ENCODE peak calls at places on chromosomes 4 and X, in five cellular contexts. E, M, Y, L and F are unnamed samples.

GRCh38 chr4:98377626-98378025 is 116.4 kb downstream of the RAP1GDS1 start:
- DNase-seq in E (no peak), M (no peak), Y (no peak), L (no peak), F (no peak)

GRCh38 chrX:24410514-24411189 is 50.2 kb downstream of the SUPT20HL1 start:
- DNase-seq in E (no peak), M (no peak), Y (no peak), L (no peak), F (no peak)

GRCh38 chr4:59973496-59973895 is 1226.6 kb upstream of the ADGRL3 start:
- DNase-seq in E (no peak), M (no peak), Y (no peak), L (no peak), F (no peak)

GRCh38 chr4:125837493-125838238 is 522.9 kb downstream of the FAT4 start:
- DNase-seq in E (no peak), M (no peak), Y (no peak), L (no peak), F (no peak)

GRCh38 chrX:47619486-47620302 is at the start of gene SYN1:
- DNase-seq in E (peak; percentile 44), M (peak; percentile 57), Y (peak; percentile 79), L (peak; percentile 82), F (peak; percentile 69)

GRCh38 chrX:17442898-17443297 is 67.9 kb downstream of the NHS start:
- DNase-seq in E (no peak), M (no peak), Y (no peak), L (no peak), F (no peak)

GRCh38 chr4:40718571-40718970 is 31.2 kb upstream of the NSUN7 start:
- DNase-seq in E (no peak), M (no peak), Y (peak; percentile 39), L (peak; percentile 27), F (no peak)

GRCh38 chrX:53681661-53682060 is 4.9 kb downstream of the HUWE1 start:
- DNase-seq in E (no peak), M (no peak), Y (no peak), L (no peak), F (no peak)

GRCh38 chr4:78020677-78021076 is 36.4 kb upstream of the FRAS1 start:
- DNase-seq in E (no peak), M (no peak), Y (no peak), L (peak; percentile 44), F (no peak)

GRCh38 chrX:46626566-46626965 is 53.0 kb downstream of the CHST7 start:
- DNase-seq in E (no peak), M (no peak), Y (no peak), L (no peak), F (no peak)

GRCh38 chr4:40475609-40476008 is 140.5 kb downstream of the CHRNA9 start:
- DNase-seq in E (no peak), M (no peak), Y (no peak), L (peak; percentile 18), F (no peak)

GRCh38 chr4:76485450-76485849 is 50.4 kb downstream of the SHROOM3 start:
- DNase-seq in E (no peak), M (no peak), Y (peak; percentile 45), L (peak; percentile 63), F (no peak)

GRCh38 chrX:20019672-20020365 is 29.0 kb upstream of the BCLAF3 start:
- DNase-seq in E (no peak), M (no peak), Y (no peak), L (peak; percentile 51), F (no peak)

GRCh38 chr4:13309751-13310150 is 174.4 kb downstream of the RAB28 start:
- DNase-seq in E (no peak), M (no peak), Y (no peak), L (no peak), F (no peak)

GRCh38 chrX:36908801-36909403 is 99.3 kb upstream of the FAM47C start:
- DNase-seq in E (no peak), M (no peak), Y (no peak), L (peak; percentile 18), F (no peak)

GRCh38 chr4:107888237-107888636 is 43.1 kb upstream of the CYP2U1 start:
- DNase-seq in E (no peak), M (no peak), Y (no peak), L (peak; percentile 42), F (no peak)

GRCh38 chr4:168694669-168695068 is 197.8 kb downstream of the PALLD start:
- DNase-seq in E (no peak), M (no peak), Y (no peak), L (peak; percentile 8), F (no peak)

GRCh38 chr4:138804705-138805104 is 210.9 kb upstream of the NOCT start:
- DNase-seq in E (no peak), M (no peak), Y (no peak), L (peak; percentile 19), F (no peak)

GRCh38 chr4:16627999-16628398 is 270.4 kb downstream of the LDB2 start:
- DNase-seq in E (no peak), M (no peak), Y (no peak), L (peak; percentile 62), F (no peak)

GRCh38 chr4:76620723-76621463 is 185.9 kb downstream of the SHROOM3 start:
- DNase-seq in E (no peak), M (no peak), Y (no peak), L (no peak), F (no peak)

GRCh38 chr4:183962413-183962812 is 57.3 kb downstream of the STOX2 start:
- DNase-seq in E (no peak), M (no peak), Y (no peak), L (no peak), F (no peak)

GRCh38 chr4:780730-781492 is 45.0 kb downstream of the CPLX1 start:
- DNase-seq in E (no peak), M (no peak), Y (no peak), L (no peak), F (no peak)

GRCh38 chr4:182924497-182924896 is 7.3 kb upstream of the DCTD start:
- DNase-seq in E (no peak), M (no peak), Y (no peak), L (no peak), F (no peak)

GRCh38 chr4:67779631-67780030 is 25.4 kb upstream of the GNRHR start:
- DNase-seq in E (no peak), M (no peak), Y (no peak), L (no peak), F (no peak)

GRCh38 chr4:124279741-124280140 is 432.8 kb downstream of the ANKRD50 start:
- DNase-seq in E (no peak), M (no peak), Y (no peak), L (peak; percentile 69), F (no peak)

GRCh38 chrX:64394059-64394873 is 986 bp downstream of the MTMR8 start:
- DNase-seq in E (no peak), M (no peak), Y (peak; percentile 26), L (peak; percentile 16), F (no peak)

GRCh38 chrX:47958943-47959342 is 44.8 kb downstream of the ZNF182 start:
- DNase-seq in E (no peak), M (no peak), Y (peak; percentile 36), L (peak; percentile 78), F (no peak)

GRCh38 chr4:139986621-139987510 is 167.1 kb downstream of the MAML3 start:
- DNase-seq in E (no peak), M (no peak), Y (no peak), L (no peak), F (no peak)

GRCh38 chr4:55256787-55257186 is 89.3 kb upstream of the SRD5A3 start:
- DNase-seq in E (no peak), M (no peak), Y (no peak), L (peak; percentile 96), F (no peak)

GRCh38 chr4:85740431-85740861 is 265.5 kb downstream of the ARHGAP24 start:
- DNase-seq in E (no peak), M (no peak), Y (no peak), L (no peak), F (no peak)

GRCh38 chrX:123190096-123190495 is 6.0 kb downstream of the GRIA3 start:
- DNase-seq in E (no peak), M (no peak), Y (no peak), L (no peak), F (no peak)

GRCh38 chrX:120464409-120464808 is 4.7 kb downstream of the LAMP2 start:
- DNase-seq in E (no peak), M (no peak), Y (no peak), L (no peak), F (no peak)

GRCh38 chrX:120468825-120469525 is at the start of gene LAMP2:
- DNase-seq in E (peak; percentile 86), M (peak; percentile 91), Y (peak; percentile 91), L (peak; percentile 94), F (peak; percentile 75)

GRCh38 chrX:120463241-120463640 is 5.9 kb downstream of the LAMP2 start:
- DNase-seq in E (peak; percentile 40), M (no peak), Y (no peak), L (no peak), F (no peak)

GRCh38 chrX:120468479-120468824 is 644 bp downstream of the LAMP2 start:
- DNase-seq in E (no peak), M (no peak), Y (no peak), L (no peak), F (no peak)

GRCh38 chrX:120468071-120468470 is 1.0 kb downstream of the LAMP2 start:
- DNase-seq in E (no peak), M (no peak), Y (no peak), L (no peak), F (no peak)
- H3K27ac ChIP-seq in E (peak overlapping the region; percentile 78), M (peak overlapping the region; percentile 97), Y (no peak overlapping the region), L (peak overlapping the region; percentile 79), F (no peak overlapping the region)

GRCh38 chrX:94216738-94217137 is 542.7 kb downstream of the FAM133A start:
- DNase-seq in E (no peak), M (no peak), Y (no peak), L (peak; percentile 17), F (no peak)
- H3K27me3 ChIP-seq in E (no peaks in the 10 kb centered on the region), M (peaks cover 18% of the 10 kb centered on the region), Y (no peaks in the 10 kb centered on the region), L (no peaks in the 10 kb centered on the region), F (no peaks in the 10 kb centered on the region)

GRCh38 chr4:159401791-159402380 is 299.0 kb downstream of the RAPGEF2 start:
- DNase-seq in E (no peak), M (no peak), Y (no peak), L (peak; percentile 64), F (no peak)
- H3K27ac ChIP-seq in E (no peak overlapping the region), M (no peak overlapping the region), Y (no peak overlapping the region), L (no peak overlapping the region), F (no peak overlapping the region)

GRCh38 chrX:154731203-154731602 is 19.7 kb downstream of the GAB3 start:
- DNase-seq in E (no peak), M (no peak), Y (no peak), L (no peak), F (no peak)

GRCh38 chrX:154732421-154733071 is 18.3 kb downstream of the GAB3 start:
- DNase-seq in E (no peak), M (no peak), Y (no peak), L (peak; percentile 18), F (no peak)

GRCh38 chrX:154730271-154730883 is 20.5 kb downstream of the GAB3 start:
- DNase-seq in E (no peak), M (no peak), Y (no peak), L (no peak), F (no peak)

GRCh38 chrX:154733072-154733425 is 17.8 kb downstream of the GAB3 start:
- DNase-seq in E (no peak), M (no peak), Y (no peak), L (no peak), F (no peak)

GRCh38 chrX:154731881-154732280 is 19.0 kb downstream of the GAB3 start:
- DNase-seq in E (no peak), M (no peak), Y (no peak), L (peak; percentile 17), F (peak; percentile 10)
- H3K27me3 ChIP-seq in E (no peaks in the 10 kb centered on the region), M (peaks cover 7% of the 10 kb centered on the region), Y (no peaks in the 10 kb centered on the region), L (no peaks in the 10 kb centered on the region), F (no peaks in the 10 kb centered on the region)

GRCh38 chr4:137310156-137310555 is 222.1 kb downstream of the PCDH18 start:
- DNase-seq in E (no peak), M (no peak), Y (no peak), L (peak; percentile 5), F (no peak)
- H3K27ac ChIP-seq in E (no peak overlapping the region), M (peak overlapping the region; percentile 30), Y (no peak overlapping the region), L (no peak overlapping the region), F (no peak overlapping the region)